ENCODE peak calls at places on chromosomes 6 and 20, in seven cellular contexts. One of them, this sample, is unnamed. For H3K4me1, the result is how much of the 10 kb centered on the place peaks cover.

GRCh38 chr20:19890358-19891117 is 126.6 kb upstream of the NAA20 start:
- DNase-seq in left lung: no peak
- DNase-seq in H9: no peak
- DNase-seq in pancreas: no peak
- DNase-seq in A549: no peak
- DNase-seq in breast epithelium: no peak
- DNase-seq in adrenal gland: no peak
- DNase-seq in this sample: no peak

GRCh38 chr20:47652301-47652700 is 133.0 kb downstream of the SULF2 start:
- DNase-seq in left lung: no peak
- DNase-seq in H9: no peak
- DNase-seq in pancreas: no peak
- DNase-seq in A549: no peak
- DNase-seq in breast epithelium: no peak
- DNase-seq in adrenal gland: no peak
- DNase-seq in this sample: no peak

GRCh38 chr20:19880256-19881079 is 122.4 kb downstream of the RIN2 start:
- DNase-seq in left lung: no peak
- DNase-seq in H9: no peak
- DNase-seq in pancreas: no peak
- DNase-seq in A549: peak
- DNase-seq in breast epithelium: no peak
- DNase-seq in adrenal gland: peak
- DNase-seq in this sample: peak

GRCh38 chr20:1841554-1842140 is 53.6 kb upstream of the SIRPA start:
- DNase-seq in left lung: no peak
- DNase-seq in H9: no peak
- DNase-seq in pancreas: no peak
- DNase-seq in A549: no peak
- DNase-seq in breast epithelium: peak
- DNase-seq in adrenal gland: peak
- DNase-seq in this sample: no peak

GRCh38 chr20:8812818-8813217 is 256.1 kb upstream of the PLCB4 start:
- DNase-seq in left lung: no peak
- DNase-seq in H9: peak
- DNase-seq in pancreas: no peak
- DNase-seq in A549: no peak
- DNase-seq in breast epithelium: no peak
- DNase-seq in adrenal gland: peak
- DNase-seq in this sample: no peak

GRCh38 chr20:2109425-2110210 is 8.0 kb downstream of the STK35 start:
- DNase-seq in left lung: no peak
- DNase-seq in H9: no peak
- DNase-seq in pancreas: peak
- DNase-seq in A549: no peak
- DNase-seq in breast epithelium: no peak
- DNase-seq in adrenal gland: peak
- DNase-seq in this sample: no peak

GRCh38 chr6:74277749-74278148 is 581.7 kb downstream of the CD109 start:
- DNase-seq in left lung: no peak
- DNase-seq in H9: no peak
- DNase-seq in pancreas: no peak
- DNase-seq in A549: no peak
- DNase-seq in breast epithelium: peak
- DNase-seq in adrenal gland: no peak
- DNase-seq in this sample: peak

GRCh38 chr6:13573669-13574110 is 711 bp upstream of the SIRT5 start:
- DNase-seq in left lung: peak
- DNase-seq in H9: peak
- DNase-seq in pancreas: peak
- DNase-seq in A549: peak
- DNase-seq in breast epithelium: no peak
- DNase-seq in adrenal gland: peak
- DNase-seq in this sample: no peak

GRCh38 chr6:169863149-169863525 is 111.7 kb downstream of the ERMARD start:
- DNase-seq in left lung: no peak
- DNase-seq in H9: no peak
- DNase-seq in pancreas: no peak
- DNase-seq in A549: no peak
- DNase-seq in breast epithelium: no peak
- DNase-seq in adrenal gland: peak
- DNase-seq in this sample: no peak

GRCh38 chr20:39960522-39961420 is 728.3 kb downstream of the MAFB start:
- DNase-seq in left lung: no peak
- DNase-seq in H9: peak
- DNase-seq in pancreas: peak
- DNase-seq in A549: no peak
- DNase-seq in breast epithelium: peak
- DNase-seq in adrenal gland: no peak
- DNase-seq in this sample: no peak

DNA sequence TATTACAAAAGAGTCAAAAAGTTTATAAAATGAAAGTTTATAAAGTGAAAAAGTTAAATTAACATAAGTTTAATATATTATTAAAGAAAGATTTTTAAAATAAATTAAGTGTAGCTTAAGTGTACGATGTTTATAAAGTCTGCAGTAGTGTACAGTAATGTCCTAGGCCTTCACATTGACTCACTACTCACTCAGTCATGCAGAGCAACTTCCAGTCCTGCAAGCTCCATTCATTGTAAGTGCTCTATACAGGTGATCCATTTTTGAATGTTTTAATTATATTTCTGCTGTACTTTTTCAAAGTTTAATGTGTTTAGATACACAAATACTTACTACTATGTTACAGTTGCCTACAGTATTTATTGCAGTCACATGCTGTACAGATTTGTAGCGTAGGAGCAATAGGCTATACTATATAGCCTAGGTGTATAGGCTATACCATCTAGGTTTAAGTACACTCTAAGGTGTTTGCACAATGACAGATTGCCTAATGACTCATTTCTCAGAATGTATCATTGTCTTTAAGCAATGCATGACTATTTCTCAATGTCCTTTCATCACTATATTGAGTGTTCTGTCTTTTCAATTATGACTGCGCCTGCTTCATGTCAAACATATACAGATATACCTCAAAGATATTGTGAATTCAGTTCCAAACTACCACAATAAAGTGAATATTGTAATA is 1110.3 kb upstream of the MAP3K7 start:
- DNase-seq in left lung: no peak
- DNase-seq in H9: no peak
- DNase-seq in pancreas: no peak
- DNase-seq in A549: no peak
- DNase-seq in breast epithelium: no peak
- DNase-seq in adrenal gland: no peak
- DNase-seq in this sample: peak
- TF ChIP-seq CTCF in left lung: no peak
- TF ChIP-seq CTCF in H9: no peak
- TF ChIP-seq CTCF in pancreas: no peak
- TF ChIP-seq CTCF in A549: no peak
- TF ChIP-seq CTCF in breast epithelium: no peak
- TF ChIP-seq CTCF in adrenal gland: no peak
- TF ChIP-seq CTCF in this sample: no peak

GRCh38 chr6:16380220-16380809 is 141.9 kb downstream of the GMPR start:
- DNase-seq in left lung: no peak
- DNase-seq in H9: no peak
- DNase-seq in pancreas: no peak
- DNase-seq in A549: no peak
- DNase-seq in breast epithelium: no peak
- DNase-seq in adrenal gland: no peak
- DNase-seq in this sample: no peak
- H3K4me1 ChIP-seq in left lung: under half
- H3K4me1 ChIP-seq in H9: under half
- H3K4me1 ChIP-seq in pancreas: under half
- H3K4me1 ChIP-seq in A549: under half
- H3K4me1 ChIP-seq in breast epithelium: under half
- H3K4me1 ChIP-seq in adrenal gland: under half
- H3K4me1 ChIP-seq in this sample: under half

DNA sequence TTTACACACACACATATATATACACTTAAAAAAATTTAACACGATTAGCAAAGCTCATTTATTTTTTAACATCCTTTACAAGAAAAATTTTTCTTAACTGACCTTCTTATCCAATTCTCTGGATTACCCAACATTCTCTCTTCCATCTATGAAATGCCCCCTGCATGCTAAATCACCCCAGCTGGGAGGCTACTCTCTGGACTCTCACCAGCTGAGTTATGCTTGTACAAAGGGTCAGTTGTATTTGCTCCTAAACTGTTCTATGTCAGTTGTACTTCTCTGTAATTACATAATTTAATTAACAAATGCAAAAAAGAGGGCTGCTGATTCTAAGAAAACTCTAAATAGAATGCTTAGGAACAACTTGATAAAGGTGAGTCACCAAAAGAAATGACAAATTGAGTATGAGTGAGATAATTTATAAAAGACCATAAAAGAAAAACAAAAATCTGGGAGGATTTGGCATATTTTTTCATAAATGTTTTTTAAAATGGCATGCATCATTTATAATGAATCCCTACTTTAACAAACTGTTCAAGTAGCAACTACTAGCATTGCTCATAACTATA is 120.5 kb downstream of the KIF13A start:
- DNase-seq in left lung: no peak
- DNase-seq in H9: no peak
- DNase-seq in pancreas: no peak
- DNase-seq in A549: no peak
- DNase-seq in breast epithelium: no peak
- DNase-seq in adrenal gland: peak
- DNase-seq in this sample: no peak
- H3K27ac ChIP-seq in left lung: no peak
- H3K27ac ChIP-seq in H9: no peak
- H3K27ac ChIP-seq in pancreas: no peak
- H3K27ac ChIP-seq in A549: peak
- H3K27ac ChIP-seq in breast epithelium: no peak
- H3K27ac ChIP-seq in adrenal gland: peak
- H3K27ac ChIP-seq in this sample: peak

GRCh38 chr20:348972-349841 is 2.3 kb downstream of the NRSN2 start:
- DNase-seq in left lung: no peak
- DNase-seq in H9: no peak
- DNase-seq in pancreas: no peak
- DNase-seq in A549: no peak
- DNase-seq in breast epithelium: no peak
- DNase-seq in adrenal gland: no peak
- DNase-seq in this sample: no peak

GRCh38 chr20:347317-347639 is 367 bp downstream of the NRSN2 start:
- DNase-seq in left lung: no peak
- DNase-seq in H9: no peak
- DNase-seq in pancreas: no peak
- DNase-seq in A549: no peak
- DNase-seq in breast epithelium: no peak
- DNase-seq in adrenal gland: no peak
- DNase-seq in this sample: no peak

GRCh38 chr20:346033-346639 is 775 bp upstream of the NRSN2 start:
- DNase-seq in left lung: no peak
- DNase-seq in H9: no peak
- DNase-seq in pancreas: no peak
- DNase-seq in A549: no peak
- DNase-seq in breast epithelium: no peak
- DNase-seq in adrenal gland: no peak
- DNase-seq in this sample: no peak

GRCh38 chr20:347640-348484 is 951 bp downstream of the NRSN2 start:
- DNase-seq in left lung: peak
- DNase-seq in H9: peak
- DNase-seq in pancreas: peak
- DNase-seq in A549: peak
- DNase-seq in breast epithelium: peak
- DNase-seq in adrenal gland: peak
- DNase-seq in this sample: no peak

DNA sequence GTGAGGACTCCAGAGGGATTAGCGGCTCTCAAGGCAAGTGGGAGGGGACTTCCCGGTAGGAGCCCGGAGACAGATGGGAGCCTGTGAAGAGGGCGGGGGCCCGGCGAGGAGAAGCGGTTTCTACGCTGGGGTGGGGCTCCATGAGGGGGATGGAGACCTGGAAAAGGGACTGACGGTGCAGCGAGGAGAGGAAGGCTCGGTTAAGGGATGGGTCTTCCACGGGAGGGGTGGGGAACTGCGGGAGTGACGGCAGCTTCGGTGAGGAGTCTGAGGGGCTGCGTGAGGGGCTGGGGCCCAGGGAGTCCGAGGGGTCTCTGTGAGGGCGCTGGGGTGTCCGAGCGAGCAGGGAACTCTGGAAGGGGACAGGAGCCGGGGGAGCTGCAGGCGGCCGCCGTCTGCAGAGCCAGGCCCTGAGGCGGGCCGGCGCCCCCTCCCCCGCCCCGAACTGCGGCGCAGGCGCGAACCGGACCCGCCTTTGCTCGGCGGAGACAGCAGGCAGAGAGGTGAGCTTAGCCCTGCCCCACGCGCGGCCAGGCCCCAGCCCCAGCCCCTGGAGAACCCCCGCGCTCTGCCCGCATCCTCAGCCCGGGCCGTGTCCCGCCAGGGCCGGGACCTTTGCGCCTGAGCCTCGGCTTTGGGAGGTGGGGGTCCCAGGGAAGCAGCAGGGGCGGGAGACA is at the start of gene NRSN2:
- DNase-seq in left lung: peak
- DNase-seq in H9: peak
- DNase-seq in pancreas: peak
- DNase-seq in A549: peak
- DNase-seq in breast epithelium: peak
- DNase-seq in adrenal gland: peak
- DNase-seq in this sample: no peak
- TF ChIP-seq CTCF in left lung: no peak
- TF ChIP-seq CTCF in H9: no peak
- TF ChIP-seq CTCF in pancreas: no peak
- TF ChIP-seq CTCF in A549: no peak
- TF ChIP-seq CTCF in breast epithelium: no peak
- TF ChIP-seq CTCF in adrenal gland: no peak
- TF ChIP-seq CTCF in this sample: no peak

This sample was measured in foreskin keratinocyte.